ENCODE peak calls at places on chromosomes 4 and X, in ten cellular contexts. Y, D, F, P, R, S, Z, C, I and H are unnamed samples.

GRCh38 chrX:53483838-53484420 is 49.8 kb upstream of the HSD17B10 start:
- DNase-seq in Y (no peak), D (no peak), F (no peak), P (no peak), R (no peak), S (no peak), Z (no peak), C (no peak), I (no peak), H (no peak)

GRCh38 chr4:182213024-182213423 is 30.2 kb upstream of the TENM3 start:
- DNase-seq in Y (no peak), D (no peak), F (no peak), P (no peak), R (no peak), S (no peak), Z (no peak), C (no peak), I (no peak), H (no peak)

GRCh38 chr4:140653718-140654515 is 85.2 kb upstream of the UCP1 start:
- DNase-seq in Y (no peak), D (no peak), F (no peak), P (peak), R (no peak), S (no peak), Z (no peak), C (no peak), I (no peak), H (no peak)

GRCh38 chrX:136146614-136147319 is 566 bp upstream of the FHL1 start:
- DNase-seq in Y (no peak), D (no peak), F (no peak), P (no peak), R (peak), S (no peak), Z (no peak), C (no peak), I (peak), H (no peak)

GRCh38 chrX:136183917-136184316 is 36.6 kb downstream of the FHL1 start:
- DNase-seq in Y (no peak), D (no peak), F (no peak), P (no peak), R (no peak), S (no peak), Z (no peak), C (no peak), I (no peak), H (no peak)

GRCh38 chr4:2286904-2287593 is 25.1 kb upstream of the MXD4 start:
- DNase-seq in Y (peak), D (peak), F (peak), P (no peak), R (peak), S (no peak), Z (no peak), C (no peak), I (no peak), H (no peak)

GRCh38 chrX:30649859-30650258 is 3.4 kb upstream of the GK start:
- DNase-seq in Y (no peak), D (no peak), F (no peak), P (no peak), R (no peak), S (no peak), Z (no peak), C (peak), I (no peak), H (no peak)

GRCh38 chr4:13627185-13627605 is 330 bp downstream of the BOD1L1 start:
- DNase-seq in Y (no peak), D (no peak), F (no peak), P (no peak), R (peak), S (no peak), Z (no peak), C (no peak), I (no peak), H (no peak)

GRCh38 chr4:82599336-82599735 is 37.5 kb upstream of the TMEM150C start:
- DNase-seq in Y (no peak), D (no peak), F (no peak), P (no peak), R (no peak), S (no peak), Z (no peak), C (peak), I (no peak), H (no peak)

GRCh38 chrX:140733766-140734342 is 24.3 kb downstream of the LINC00632 start:
- DNase-seq in Y (no peak), D (peak), F (no peak), P (peak), R (no peak), S (no peak), Z (no peak), C (peak), I (peak), H (peak)

GRCh38 chrX:134990475-134991473 is at the start of gene SMIM10:
- DNase-seq in Y (peak), D (peak), F (peak), P (peak), R (peak), S (peak), Z (peak), C (no peak), I (no peak), H (peak)

GRCh38 chr4:20391224-20391623 is 139.5 kb downstream of the SLIT2 start:
- DNase-seq in Y (no peak), D (no peak), F (no peak), P (no peak), R (no peak), S (no peak), Z (no peak), C (no peak), I (no peak), H (no peak)

GRCh38 chr4:110735691-110736090 is 112.8 kb upstream of the PITX2 start:
- DNase-seq in Y (no peak), D (no peak), F (no peak), P (peak), R (no peak), S (no peak), Z (no peak), C (no peak), I (no peak), H (no peak)

GRCh38 chrX:65702956-65703355 is 35.5 kb downstream of the MSN start:
- DNase-seq in Y (no peak), D (no peak), F (no peak), P (no peak), R (no peak), S (no peak), Z (no peak), C (no peak), I (no peak), H (no peak)

GRCh38 chrX:65712005-65712861 is 44.8 kb downstream of the MSN start:
- DNase-seq in Y (no peak), D (no peak), F (no peak), P (no peak), R (no peak), S (no peak), Z (no peak), C (no peak), I (no peak), H (no peak)

GRCh38 chrX:65707153-65707552 is 39.7 kb downstream of the MSN start:
- DNase-seq in Y (no peak), D (no peak), F (no peak), P (no peak), R (no peak), S (no peak), Z (no peak), C (no peak), I (no peak), H (no peak)

GRCh38 chrX:65705439-65705838 is 38.0 kb downstream of the MSN start:
- DNase-seq in Y (no peak), D (no peak), F (no peak), P (no peak), R (no peak), S (no peak), Z (no peak), C (no peak), I (no peak), H (no peak)

DNA sequence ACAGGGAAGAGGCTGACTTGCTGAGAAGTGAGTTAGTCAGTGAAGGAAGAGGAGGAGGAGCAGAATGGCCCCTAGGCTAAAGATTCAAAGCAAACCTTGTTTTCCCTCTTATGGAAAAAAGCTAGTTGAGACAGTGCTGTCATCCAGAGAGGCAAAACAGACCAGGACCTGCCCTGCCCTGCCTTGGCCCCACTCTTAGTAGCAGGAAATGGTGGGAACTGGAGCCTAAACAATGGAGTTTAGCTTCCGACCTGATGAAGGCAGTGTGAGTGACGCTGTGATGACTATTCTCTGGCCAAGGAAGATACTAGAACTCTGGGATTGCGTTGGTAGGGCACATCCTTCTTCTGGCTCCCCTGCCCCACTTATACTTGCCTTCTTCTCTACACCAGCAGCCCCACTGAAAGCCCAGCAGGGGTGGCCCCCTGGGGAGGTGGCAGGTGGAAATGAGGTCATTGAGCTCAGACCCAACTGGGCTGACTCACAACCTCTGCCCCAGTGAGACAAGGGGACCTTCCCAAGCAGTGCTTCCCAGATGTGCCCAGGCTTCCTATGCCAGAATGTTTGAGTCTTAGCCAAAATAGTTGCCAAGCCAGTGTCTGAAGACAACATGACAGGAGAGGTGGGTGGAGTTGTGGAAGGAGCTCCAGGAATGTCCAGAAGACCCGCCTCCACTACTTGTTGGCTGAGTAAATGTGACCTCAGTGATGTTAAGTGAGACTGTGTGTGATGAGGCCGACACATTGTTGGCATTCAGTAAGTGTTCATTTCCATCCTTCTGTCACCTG is 38.8 kb downstream of the MSN start:
- DNase-seq in Y (no peak), D (peak), F (no peak), P (no peak), R (no peak), S (no peak), Z (peak), C (no peak), I (peak), H (no peak)
- TF ChIP-seq POLR2A in Y (no peak), D (no peak), F (no peak), P (no peak), R (no peak), S (no peak), Z (no peak), C (no peak), I (no peak), H (no peak)

GRCh38 chr4:119029847-119030535 is 105.6 kb upstream of the MYOZ2 start:
- DNase-seq in Y (no peak), D (no peak), F (no peak), P (no peak), R (no peak), S (no peak), Z (no peak), C (no peak), I (no peak), H (no peak)
- TF ChIP-seq POLR2A in Y (no peak), D (no peak), F (no peak), P (no peak), R (no peak), S (no peak), Z (no peak), C (no peak), I (no peak), H (no peak)

DNA sequence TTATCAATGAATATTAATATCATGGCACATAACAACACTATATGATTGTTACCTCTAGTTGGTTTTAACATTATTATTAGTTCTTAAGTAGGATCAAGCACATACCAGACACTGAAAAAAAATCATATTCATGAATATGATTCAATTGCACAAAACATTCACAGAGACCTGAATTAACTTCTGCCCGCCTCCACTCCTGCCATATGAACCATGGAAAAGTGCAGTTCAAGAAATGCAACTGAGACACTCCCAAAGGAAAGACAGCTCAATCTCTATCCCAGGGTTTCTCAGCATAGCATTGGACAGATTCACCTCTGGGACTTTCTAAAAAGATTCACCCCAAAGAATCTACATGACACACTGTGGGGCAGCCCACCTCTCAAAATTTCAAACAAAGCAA is 103.5 kb upstream of the KCNIP4 start:
- DNase-seq in Y (no peak), D (no peak), F (no peak), P (no peak), R (no peak), S (no peak), Z (no peak), C (no peak), I (no peak), H (no peak)
- TF ChIP-seq POLR2A in Y (no peak), D (no peak), F (no peak), P (no peak), R (no peak), S (no peak), Z (no peak), C (no peak), I (no peak), H (no peak)

GRCh38 chrX:40153335-40154221 is 55.8 kb upstream of the BCOR start:
- DNase-seq in Y (peak), D (peak), F (no peak), P (no peak), R (peak), S (peak), Z (no peak), C (no peak), I (peak), H (no peak)
- TF ChIP-seq POLR2A in Y (no peak), D (peak), F (no peak), P (no peak), R (no peak), S (no peak), Z (no peak), C (no peak), I (peak), H (no peak)

DNA sequence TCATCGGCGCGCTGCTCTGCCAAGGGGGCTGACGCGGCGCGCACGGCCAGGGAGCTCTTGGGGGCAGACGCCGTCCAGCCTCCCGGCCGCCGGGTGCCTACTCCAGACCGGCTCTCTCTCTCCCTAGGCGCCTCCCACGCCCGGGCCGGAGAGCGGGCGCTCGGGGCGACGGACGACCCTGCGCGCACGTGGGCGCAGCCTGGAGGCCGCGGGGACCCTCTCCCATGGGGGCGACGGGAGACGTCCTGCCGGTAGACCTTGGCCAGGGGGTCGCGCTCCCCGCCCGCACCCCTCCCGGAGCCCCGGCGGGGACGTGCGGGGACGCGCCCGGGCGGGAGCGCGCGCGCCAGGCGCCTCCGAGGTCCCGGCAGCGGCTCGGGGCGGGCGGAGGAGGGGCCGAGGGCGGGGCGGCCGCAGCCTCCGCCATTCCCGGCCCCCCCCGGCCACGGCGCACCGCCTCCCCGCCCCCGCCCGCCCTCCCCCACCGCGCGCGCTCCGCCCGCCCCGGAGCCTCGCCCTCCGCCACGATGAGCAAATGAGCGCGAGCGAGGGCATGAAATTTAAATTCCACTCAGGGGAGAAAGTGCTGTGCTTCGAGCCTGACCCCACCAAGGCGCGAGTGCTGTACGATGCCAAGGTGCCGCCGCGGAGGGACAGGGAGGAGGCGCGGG is at the start of gene MSL3:
- DNase-seq in Y (peak), D (peak), F (peak), P (peak), R (peak), S (peak), Z (no peak), C (no peak), I (peak), H (peak)
- TF ChIP-seq POLR2A in Y (no peak), D (peak), F (peak), P (no peak), R (no peak), S (no peak), Z (no peak), C (no peak), I (peak), H (peak)

DNA sequence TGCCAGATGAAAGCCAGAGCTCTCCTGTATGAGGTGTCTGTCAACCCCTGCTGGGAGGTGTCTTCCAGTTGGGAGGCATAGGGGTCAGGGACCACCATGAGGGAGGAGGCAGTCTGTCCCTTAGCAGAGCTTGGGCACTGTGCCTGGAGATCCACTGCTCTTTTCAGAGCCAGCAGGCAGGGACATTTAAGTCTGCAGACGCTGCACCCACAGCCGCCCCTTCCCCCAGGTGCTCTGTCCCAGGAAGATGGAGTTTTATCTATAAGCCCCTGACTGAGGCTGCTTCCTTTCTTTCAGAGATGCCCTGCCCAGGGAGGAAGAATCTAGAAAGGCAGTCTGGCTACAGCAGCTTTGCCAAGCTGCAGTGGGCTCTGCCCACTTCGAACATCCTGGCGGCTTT is 893.6 kb downstream of the ADGRL3 start:
- DNase-seq in Y (no peak), D (no peak), F (no peak), P (no peak), R (no peak), S (no peak), Z (no peak), C (no peak), I (no peak), H (no peak)
- TF ChIP-seq POLR2A in Y (no peak), D (no peak), F (no peak), P (no peak), R (no peak), S (no peak), Z (no peak), C (no peak), I (no peak), H (no peak)

DNA sequence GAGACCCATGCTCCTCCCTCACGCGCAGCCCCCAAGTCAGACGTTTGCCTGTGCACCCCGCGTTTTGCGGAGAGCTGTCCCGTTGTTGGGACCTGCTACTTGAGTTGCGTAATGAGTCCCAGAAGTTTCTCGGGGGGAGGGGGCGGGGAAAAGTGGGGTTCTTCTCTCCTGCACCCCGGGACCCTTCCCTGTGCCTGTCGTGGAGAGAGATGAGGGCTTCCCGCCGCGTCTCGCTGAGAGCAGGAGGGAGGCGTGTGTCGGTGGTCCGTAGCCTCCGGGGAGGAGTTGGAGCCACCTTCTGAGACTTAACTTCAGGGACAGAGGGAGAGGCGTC is 655 bp downstream of the AFF1 start:
- DNase-seq in Y (no peak), D (no peak), F (no peak), P (peak), R (no peak), S (peak), Z (no peak), C (no peak), I (no peak), H (peak)
- TF ChIP-seq POLR2A in Y (no peak), D (no peak), F (no peak), P (no peak), R (no peak), S (no peak), Z (no peak), C (no peak), I (no peak), H (no peak)

DNA sequence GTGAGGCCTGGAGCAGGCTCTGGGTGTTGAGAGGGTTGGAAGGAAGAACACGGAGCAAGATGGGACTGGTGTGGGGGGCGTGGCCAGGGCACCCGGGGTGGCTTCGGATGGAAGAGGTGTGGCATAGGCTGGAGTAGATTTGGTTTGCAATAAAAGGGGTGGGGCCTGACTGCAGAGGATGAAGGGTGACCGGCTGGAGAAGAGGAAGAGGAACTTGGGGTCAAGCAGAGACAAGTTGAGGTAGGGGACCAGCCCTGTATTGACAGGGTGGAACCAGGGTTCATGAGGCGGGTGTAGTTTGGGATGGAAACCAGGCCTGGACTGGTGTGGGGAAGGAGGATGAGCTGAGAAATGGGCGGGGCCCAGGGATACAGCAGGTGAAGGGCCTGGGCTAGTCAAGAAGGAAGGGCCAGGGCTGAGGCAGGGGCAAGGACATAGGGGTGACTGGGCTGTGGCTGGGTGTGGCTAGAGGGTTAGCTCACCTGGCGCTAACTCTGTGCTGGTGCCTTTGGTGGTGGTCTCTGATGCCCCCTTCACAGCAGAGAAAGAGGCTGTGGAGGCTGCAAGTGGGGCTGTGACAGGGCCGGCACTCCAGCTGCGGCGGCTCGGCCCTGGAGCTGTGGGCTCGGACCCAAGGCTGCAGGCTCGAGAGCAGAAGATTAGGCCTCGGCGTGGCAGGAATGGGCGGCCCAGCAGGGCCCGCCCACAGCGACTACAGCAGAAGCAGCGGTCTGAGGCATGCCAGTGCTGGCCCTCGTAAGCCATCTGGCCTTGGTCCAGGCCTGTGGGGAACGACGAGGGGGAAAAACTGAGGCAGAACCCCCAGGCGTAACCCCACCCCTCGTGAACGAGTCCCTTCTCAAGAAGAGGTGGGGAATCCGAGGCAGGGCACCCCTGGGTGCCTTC is 5.0 kb downstream of the PLP2 start:
- DNase-seq in Y (no peak), D (peak), F (no peak), P (no peak), R (no peak), S (no peak), Z (no peak), C (no peak), I (no peak), H (no peak)
- TF ChIP-seq POLR2A in Y (no peak), D (no peak), F (no peak), P (no peak), R (no peak), S (no peak), Z (no peak), C (no peak), I (no peak), H (no peak)